ENCODE peak calls at places on chromosome 11, in ten cellular contexts. V, E, O, I, D, L, M, U, H and S are unnamed samples.

GRCh38 chr11:62805991-62806441 is 776 bp upstream of the NXF1 start:
- DNase-seq in D (no peak), M (peak; percentile 27), I (peak; percentile 62), H (no peak), V (no peak), L (no peak), O (no peak), U (no peak), E (no peak), S (peak; percentile 43)

GRCh38 chr11:84909740-84910139 is 717.4 kb downstream of the DLG2 start:
- DNase-seq in O (no peak), I (no peak), V (no peak), L (no peak), D (no peak), H (no peak), E (no peak), U (no peak), M (no peak), S (no peak)

GRCh38 chr11:125091247-125091876 is 20.1 kb downstream of the TMEM218 start:
- DNase-seq in O (no peak), V (no peak), I (peak; percentile 73), L (no peak), M (peak; percentile 61), U (no peak), H (peak; percentile 32), E (peak; percentile 72), D (no peak), S (peak; percentile 59)

GRCh38 chr11:90639687-90640086 is 416.8 kb upstream of the CHORDC1 start:
- DNase-seq in D (no peak), O (no peak), V (no peak), I (no peak), H (no peak), L (no peak), U (no peak), M (no peak), E (no peak), S (no peak)

GRCh38 chr11:100876826-100877545 is 189.9 kb downstream of the ARHGAP42 start:
- DNase-seq in D (no peak), U (no peak), V (no peak), M (no peak), E (peak; percentile 58), O (no peak), H (peak; percentile 88), I (no peak), L (peak; percentile 33), S (peak; percentile 40)

GRCh38 chr11:84234011-84234410 is 947.8 kb upstream of the CCDC90B start:
- DNase-seq in H (no peak), D (no peak), M (no peak), I (peak; percentile 52), O (no peak), V (no peak), E (no peak), U (no peak), L (no peak), S (no peak)

GRCh38 chr11:130178992-130179391 is 19.4 kb downstream of the ST14 start:
- DNase-seq in E (no peak), I (no peak), M (no peak), O (no peak), H (no peak), V (no peak), L (no peak), U (no peak), D (no peak), S (no peak)

GRCh38 chr11:61254403-61255025 is 13.5 kb downstream of the PGA5 start:
- DNase-seq in M (peak; percentile 76), L (peak; percentile 46), V (peak; percentile 50), I (peak; percentile 27), U (peak; percentile 75), O (peak; percentile 46), H (no peak), D (no peak), E (peak; percentile 87), S (peak; percentile 92)

GRCh38 chr11:24697722-24698121 is 200.9 kb downstream of the LUZP2 start:
- DNase-seq in M (no peak), I (no peak), E (no peak), H (no peak), U (no peak), O (no peak), D (no peak), V (no peak), L (no peak), S (no peak)

GRCh38 chr11:15053201-15053685 is 20.1 kb upstream of the CALCB start:
- DNase-seq in D (no peak), L (peak; percentile 41), V (no peak), H (no peak), O (no peak), M (no peak), E (no peak), I (peak; percentile 26), U (no peak), S (no peak)

GRCh38 chr11:68093565-68093964 is 27.6 kb downstream of the CHKA start:
- DNase-seq in E (no peak), I (no peak), D (no peak), U (no peak), M (no peak), L (no peak), O (no peak), H (no peak), V (no peak), S (no peak)

GRCh38 chr11:76073716-76074115 is 132.6 kb downstream of the WNT11 start:
- DNase-seq in D (no peak), M (no peak), U (no peak), O (no peak), E (no peak), I (no peak), H (peak; percentile 69), L (no peak), V (no peak), S (no peak)

GRCh38 chr11:78823588-78823987 is 248.9 kb upstream of the NARS2 start:
- DNase-seq in I (no peak), M (no peak), V (no peak), U (no peak), D (no peak), E (no peak), O (no peak), L (no peak), H (no peak), S (no peak)

GRCh38 chr11:89489930-89490329 is 1.2 kb downstream of the NOX4 start:
- DNase-seq in V (no peak), O (no peak), U (no peak), M (no peak), L (no peak), H (no peak), D (no peak), E (peak; percentile 3), I (no peak), S (no peak)

GRCh38 chr11:59197990-59198389 is 14.7 kb downstream of the MPEG1 start:
- DNase-seq in V (no peak), H (peak; percentile 34), I (peak; percentile 72), L (peak; percentile 58), U (peak; percentile 73), O (no peak), M (no peak), E (peak; percentile 74), D (peak; percentile 88), S (no peak)

GRCh38 chr11:133968300-133968699 is 11.5 kb upstream of the IGSF9B start:
- DNase-seq in V (no peak), I (no peak), O (no peak), M (no peak), H (no peak), L (no peak), E (no peak), D (no peak), U (no peak), S (no peak)

GRCh38 chr11:78790784-78791183 is 216.1 kb upstream of the NARS2 start:
- DNase-seq in E (no peak), I (no peak), D (no peak), H (no peak), V (no peak), U (no peak), M (no peak), L (no peak), O (no peak), S (no peak)

GRCh38 chr11:3939651-3940190 is 84.3 kb downstream of the STIM1 start:
- DNase-seq in U (no peak), H (peak; percentile 62), M (no peak), E (no peak), V (no peak), D (no peak), O (no peak), L (no peak), I (no peak), S (no peak)

GRCh38 chr11:93089474-93090102 is 108.2 kb downstream of the SLC36A4 start:
- DNase-seq in L (peak; percentile 19), H (peak; percentile 24), E (peak; percentile 29), I (no peak), V (no peak), U (no peak), O (no peak), M (peak; percentile 13), D (no peak), S (no peak)

GRCh38 chr11:69080361-69080973 is 31.7 kb downstream of the TPCN2 start:
- DNase-seq in H (no peak), D (no peak), I (no peak), U (no peak), O (peak; percentile 27), M (no peak), V (peak; percentile 11), E (no peak), L (peak; percentile 94), S (no peak)

GRCh38 chr11:64251986-64252837 is 882 bp downstream of the PLCB3 start:
- DNase-seq in M (peak; percentile 66), L (peak; percentile 63), D (no peak), E (peak; percentile 78), V (no peak), I (peak; percentile 5), H (no peak), U (no peak), O (no peak), S (peak; percentile 66)

GRCh38 chr11:117062503-117062902 is 35.7 kb downstream of the SIK3 start:
- DNase-seq in M (no peak), D (no peak), I (no peak), E (no peak), L (no peak), O (no peak), H (no peak), V (no peak), U (no peak), S (no peak)

GRCh38 chr11:116852261-116853125 is 15.1 kb upstream of the APOA1 start:
- DNase-seq in O (no peak), H (peak; percentile 69), I (no peak), D (peak; percentile 57), V (no peak), L (peak; percentile 62), M (no peak), U (no peak), E (no peak), S (peak; percentile 57)

GRCh38 chr11:59822989-59823566 is 12.5 kb upstream of the MRPL16 start:
- DNase-seq in D (no peak), I (peak; percentile 73), M (peak; percentile 46), E (peak; percentile 47), H (peak; percentile 20), L (peak; percentile 33), V (no peak), U (no peak), O (peak; percentile 17), S (peak; percentile 64)

GRCh38 chr11:73194593-73194992 is 23.5 kb upstream of the P2RY2 start:
- DNase-seq in I (no peak), E (no peak), U (no peak), D (no peak), M (no peak), H (no peak), L (no peak), O (no peak), V (no peak), S (no peak)

GRCh38 chr11:25593221-25593620 is 738.7 kb upstream of the ANO3 start:
- DNase-seq in I (no peak), V (no peak), O (no peak), M (no peak), E (no peak), H (no peak), U (no peak), L (no peak), D (no peak), S (no peak)